ENCODE peak calls at places on chromosomes 6 and 20, in five cellular contexts. W is neural progenitor cell; M is dorsolateral prefrontal cortex; V is endodermal cell; U is CD4-positive, alpha-beta T cell. H is an unnamed sample.

GRCh38 chr20:45890077-45890996 is 671 bp downstream of the NEURL2 start:
- DNase-seq in W (peak), M (peak), V (peak), U (peak), H (peak)

GRCh38 chr6:5199203-5200101 is 61.3 kb downstream of the LYRM4 start:
- DNase-seq in W (no peak), M (no peak), V (no peak), U (no peak), H (no peak)

GRCh38 chr20:38893056-38893455 is 33.2 kb upstream of the FAM83D start:
- DNase-seq in W (peak), M (no peak), V (no peak), U (no peak), H (no peak)

GRCh38 chr6:98932424-98932823 is 15.3 kb downstream of the FBXL4 start:
- DNase-seq in W (peak), M (no peak), V (no peak), U (no peak), H (no peak)

GRCh38 chr6:20953019-20953418 is 418.8 kb downstream of the CDKAL1 start:
- DNase-seq in W (peak), M (no peak), V (no peak), U (no peak), H (peak)

GRCh38 chr6:153131037-153131981 is at the start of gene RGS17:
- DNase-seq in W (peak), M (peak), V (peak), U (peak), H (peak)

GRCh38 chr6:17556014-17556413 is 44.1 kb upstream of the FAM8A1 start:
- DNase-seq in W (no peak), M (no peak), V (no peak), U (no peak), H (no peak)

GRCh38 chr6:85458782-85459181 is 8.9 kb downstream of the NT5E start:
- DNase-seq in W (no peak), M (no peak), V (peak), U (no peak), H (no peak)

GRCh38 chr6:93017213-93017612 is 402.1 kb downstream of the EPHA7 start:
- DNase-seq in W (peak), M (no peak), V (peak), U (no peak), H (peak)

GRCh38 chr20:59004763-59005522 is 2.1 kb downstream of the CTSZ start:
- DNase-seq in W (no peak), M (no peak), V (peak), U (peak), H (no peak)

GRCh38 chr6:20891161-20891560 is 356.9 kb downstream of the CDKAL1 start:
- DNase-seq in W (no peak), M (no peak), V (no peak), U (no peak), H (no peak)

GRCh38 chr20:51692806-51693400 is 75.3 kb downstream of the ATP9A start:
- DNase-seq in W (no peak), M (no peak), V (no peak), U (no peak), H (no peak)